ENCODE peak calls at places on chromosome 6, in nine cellular contexts. V is brain microvascular endothelial cell; W is CD8-positive, alpha-beta memory T cell; G is GM06990; D is endodermal cell; Q is naive thymus-derived CD4-positive, alpha-beta T cell; K is CD4-positive, CD25-positive, alpha-beta regulatory T cell; H is Peyer's patch; A is tibial nerve. T is an unnamed sample.
A peak's percentile ranks its signal among the peaks of the same experiment; 100 is the strongest.

GRCh38 chr6:91509711-91510110 is 922.8 kb upstream of the MAP3K7 start:
- DNase-seq in K (no peak), V (peak; percentile 14), H (no peak), W (no peak), G (no peak), A (no peak), D (no peak), Q (no peak), T (no peak)

GRCh38 chr6:138795809-138796469 is at the start of gene ECT2L:
- DNase-seq in Q (no peak), A (peak; percentile 53), G (no peak), D (peak; percentile 95), W (no peak), V (peak; percentile 49), H (no peak), K (no peak), T (peak; percentile 92)

GRCh38 chr6:110951986-110952794 is 6.3 kb upstream of the GTF3C6 start:
- DNase-seq in D (peak; percentile 46), Q (no peak), A (no peak), W (no peak), V (peak; percentile 58), H (no peak), G (no peak), K (no peak), T (no peak)

GRCh38 chr6:27318973-27319372 is 6.9 kb upstream of the POM121L2 start:
- DNase-seq in G (no peak), H (no peak), A (no peak), Q (no peak), K (no peak), W (no peak), V (no peak), D (no peak), T (peak; percentile 13)

GRCh38 chr6:13535306-13535705 is 39.1 kb upstream of the SIRT5 start:
- DNase-seq in H (no peak), D (no peak), V (no peak), Q (no peak), A (no peak), W (no peak), K (no peak), G (no peak), T (peak; percentile 64)

GRCh38 chr6:162055365-162055764 is 672.2 kb downstream of the PRKN start:
- DNase-seq in D (peak; percentile 56), A (no peak), V (no peak), G (no peak), W (no peak), K (no peak), Q (no peak), H (no peak), T (peak; percentile 12)

GRCh38 chr6:39330057-39330456 is 7.6 kb upstream of the KCNK16 start:
- DNase-seq in G (no peak), K (no peak), D (no peak), A (no peak), W (no peak), Q (no peak), V (no peak), H (no peak), T (no peak)

GRCh38 chr6:133241901-133242760 is 974 bp downstream of the EYA4 start:
- DNase-seq in D (peak; percentile 80), A (no peak), Q (no peak), W (no peak), H (no peak), G (peak; percentile 27), K (no peak), V (no peak), T (peak; percentile 51)

GRCh38 chr6:98695076-98695816 is 139.1 kb upstream of the POU3F2 start:
- DNase-seq in Q (no peak), V (no peak), D (no peak), W (no peak), H (no peak), G (no peak), A (no peak), K (no peak), T (no peak)

DNA sequence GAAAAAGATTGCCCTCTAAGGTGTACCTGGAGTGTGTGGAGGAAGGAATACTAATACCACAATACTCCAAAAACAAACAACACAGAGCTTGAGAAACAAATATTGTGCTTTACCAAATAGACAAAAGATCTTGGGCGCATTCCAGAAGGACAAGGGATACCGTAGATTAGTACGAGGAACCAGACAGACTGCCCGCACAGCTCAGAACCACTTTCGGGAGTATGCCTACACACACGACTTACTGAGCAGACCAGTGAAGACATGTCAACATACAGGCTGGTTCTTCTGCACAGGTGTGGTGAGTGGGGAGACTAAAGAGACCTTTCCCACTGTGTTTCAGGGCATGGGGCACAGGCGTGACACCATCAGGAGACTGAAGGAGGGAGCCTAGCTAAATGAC is 15.8 kb upstream of the FOXQ1 start:
- DNase-seq in D (no peak), H (no peak), Q (no peak), A (no peak), K (no peak), W (no peak), G (no peak), V (no peak), T (no peak)
- H3K27me3 ChIP-seq in D (no peaks in the 10 kb centered on the region), H (no peaks in the 10 kb centered on the region), Q (no peaks in the 10 kb centered on the region), A (peaks cover 3% of the 10 kb centered on the region), K (peaks cover 5% of the 10 kb centered on the region), W (no peaks in the 10 kb centered on the region), G (no peaks in the 10 kb centered on the region), V (no peaks in the 10 kb centered on the region), T (no peaks in the 10 kb centered on the region)

DNA sequence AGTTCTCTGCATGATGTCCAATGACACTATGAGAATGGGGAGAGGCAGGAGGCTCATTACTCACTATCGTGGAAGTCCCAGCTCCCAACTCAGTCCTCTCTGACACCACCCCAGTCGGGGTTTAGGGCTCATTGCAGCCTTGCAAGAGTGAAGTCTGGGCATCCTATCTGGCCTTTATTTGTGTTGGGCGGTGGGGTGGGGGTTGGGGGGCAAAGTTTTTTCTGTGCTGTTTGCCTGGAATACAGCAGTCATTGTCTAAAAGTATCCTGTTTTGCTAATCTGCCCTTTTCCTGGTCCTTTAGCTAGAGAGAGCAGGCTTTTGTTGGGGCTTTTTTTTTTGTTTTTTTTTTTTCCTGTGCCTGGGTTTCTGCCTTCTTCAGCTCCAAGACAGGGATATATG is 174.2 kb downstream of the MYLK4 start:
- DNase-seq in V (no peak), H (no peak), A (no peak), Q (no peak), G (no peak), W (no peak), K (no peak), D (no peak), T (no peak)
- H3K36me3 ChIP-seq in V (no peaks in the 10 kb centered on the region), H (no peaks in the 10 kb centered on the region), A (no peaks in the 10 kb centered on the region), Q (no peaks in the 10 kb centered on the region), G (no peaks in the 10 kb centered on the region), W (no peaks in the 10 kb centered on the region), K (no peaks in the 10 kb centered on the region), D (no peaks in the 10 kb centered on the region), T (no peaks in the 10 kb centered on the region)

GRCh38 chr6:137206562-137206961 is 12.6 kb downstream of the IFNGR1 start:
- DNase-seq in Q (no peak), D (no peak), K (no peak), A (no peak), V (no peak), H (no peak), G (no peak), W (no peak), T (no peak)

GRCh38 chr6:137200288-137200687 is 18.9 kb downstream of the IFNGR1 start:
- DNase-seq in A (no peak), G (no peak), K (no peak), H (no peak), Q (no peak), V (no peak), W (no peak), D (no peak), T (no peak)

GRCh38 chr6:137208279-137208678 is 10.9 kb downstream of the IFNGR1 start:
- DNase-seq in D (no peak), A (no peak), K (no peak), G (no peak), W (no peak), V (no peak), Q (no peak), H (no peak), T (no peak)

GRCh38 chr6:137202078-137202477 is 17.1 kb downstream of the IFNGR1 start:
- DNase-seq in Q (no peak), K (no peak), A (no peak), D (no peak), H (peak; percentile 34), V (no peak), W (peak; percentile 16), G (no peak), T (no peak)

DNA sequence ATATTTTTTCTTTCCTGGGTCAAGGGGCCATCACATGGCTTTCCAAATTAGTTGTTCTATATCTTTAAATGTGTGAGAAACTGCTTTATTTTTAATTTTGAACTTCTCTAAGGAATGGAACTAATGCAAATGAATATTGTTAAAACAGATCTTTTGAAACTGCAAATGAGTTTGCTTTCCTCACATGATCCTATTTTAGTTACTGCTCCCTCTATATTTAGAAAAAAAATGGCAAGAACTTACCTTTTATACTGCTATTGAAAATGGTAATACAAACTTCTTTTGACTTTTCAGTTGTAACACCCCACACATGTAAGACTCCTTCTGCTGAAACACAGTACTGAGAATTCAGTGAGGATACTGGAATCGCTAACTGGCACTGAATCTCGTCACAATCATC is 15.9 kb downstream of the IFNGR1 start:
- DNase-seq in W (no peak), G (no peak), D (no peak), K (no peak), H (no peak), Q (no peak), A (no peak), V (no peak), T (no peak)
- H3K27me3 ChIP-seq in W (no peaks in the 10 kb centered on the region), G (no peaks in the 10 kb centered on the region), D (no peaks in the 10 kb centered on the region), K (no peaks in the 10 kb centered on the region), H (no peaks in the 10 kb centered on the region), Q (no peaks in the 10 kb centered on the region), A (no peaks in the 10 kb centered on the region), V (no peaks in the 10 kb centered on the region), T (no peaks in the 10 kb centered on the region)

GRCh38 chr6:47262226-47262625 is 47.5 kb downstream of the TNFRSF21 start:
- DNase-seq in V (no peak), A (no peak), W (no peak), K (no peak), D (no peak), G (no peak), H (no peak), Q (no peak), T (no peak)

GRCh38 chr6:47258724-47259347 is 50.9 kb downstream of the TNFRSF21 start:
- DNase-seq in A (no peak), W (no peak), Q (no peak), K (no peak), G (no peak), H (no peak), V (no peak), D (no peak), T (no peak)

GRCh38 chr6:47261191-47261590 is 48.5 kb downstream of the TNFRSF21 start:
- DNase-seq in W (no peak), V (no peak), K (no peak), A (no peak), D (no peak), H (no peak), Q (no peak), G (no peak), T (no peak)

GRCh38 chr6:47256981-47257730 is 52.5 kb downstream of the TNFRSF21 start:
- DNase-seq in D (no peak), V (no peak), Q (no peak), K (no peak), H (no peak), W (no peak), G (no peak), A (no peak), T (no peak)

DNA sequence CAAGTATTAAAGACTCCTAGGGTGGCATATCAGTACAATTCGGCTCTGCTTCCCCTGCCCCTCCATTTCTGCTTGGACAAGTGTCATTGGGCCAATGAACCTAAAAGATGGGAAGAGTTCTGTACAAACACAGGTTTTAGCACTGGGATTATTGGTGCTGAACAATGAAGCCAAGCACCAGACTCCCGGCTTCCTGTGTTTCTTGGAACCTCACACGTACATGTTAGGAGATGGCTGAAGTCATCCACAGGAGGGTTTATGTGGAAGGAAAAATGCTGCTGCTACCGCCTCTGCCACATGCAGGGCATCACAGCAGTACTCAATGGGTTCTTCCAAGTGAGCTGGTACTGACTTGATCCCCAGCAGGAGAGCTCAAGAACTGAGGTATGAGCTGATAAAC is 49.7 kb downstream of the TNFRSF21 start:
- DNase-seq in Q (no peak), A (no peak), W (no peak), D (no peak), G (no peak), K (no peak), V (no peak), H (no peak), T (no peak)
- H3K36me3 ChIP-seq in Q (no peaks in the 10 kb centered on the region), A (no peaks in the 10 kb centered on the region), W (no peaks in the 10 kb centered on the region), D (peaks cover 85% of the 10 kb centered on the region), G (no peaks in the 10 kb centered on the region), K (no peaks in the 10 kb centered on the region), V (no peaks in the 10 kb centered on the region), H (no peaks in the 10 kb centered on the region), T (peaks cover 1% of the 10 kb centered on the region)